ENCODE peak calls at places on chromosome 17, in seven cellular contexts. I is CD4-positive, CD25-positive, alpha-beta regulatory T cell; T is mammary epithelial cell; X is EL; V is SK-N-DZ; N is bronchial epithelial cell; L is type B pancreatic cell. O is an unnamed sample.

GRCh38 chr17:2083613-2084128 is 28.8 kb downstream of the HIC1 start:
- DNase-seq in I (no peak), T (no peak), X (no peak), V (no peak), N (no peak), L (no peak), O (no peak)

GRCh38 chr17:80826955-80827645 is 164.5 kb upstream of the CHMP6 start:
- DNase-seq in I (no peak), T (peak), X (peak), V (no peak), N (peak), L (no peak), O (peak)

GRCh38 chr17:43966276-43966675 is 12.5 kb upstream of the PYY start:
- DNase-seq in I (no peak), T (peak), X (peak), V (peak), N (peak), L (no peak), O (no peak)

GRCh38 chr17:4562000-4562969 is 1.9 kb upstream of the GGT6 start:
- DNase-seq in I (no peak), T (no peak), X (peak), V (no peak), N (no peak), L (no peak), O (no peak)

GRCh38 chr17:61407211-61407911 is 7.7 kb downstream of the TBX2 start:
- DNase-seq in I (no peak), T (no peak), X (no peak), V (peak), N (no peak), L (no peak), O (no peak)

GRCh38 chr17:29151567-29151966 is 28.6 kb downstream of the MYO18A start:
- DNase-seq in I (no peak), T (peak), X (peak), V (no peak), N (peak), L (no peak), O (no peak)

GRCh38 chr17:3935140-3935542 is 18.9 kb upstream of the P2RX1 start:
- DNase-seq in I (peak), T (peak), X (peak), V (peak), N (peak), L (no peak), O (peak)

GRCh38 chr17:81399481-81400153 is 4.4 kb downstream of the BAHCC1 start:
- DNase-seq in I (no peak), T (no peak), X (peak), V (no peak), N (no peak), L (no peak), O (no peak)

GRCh38 chr17:41825175-41825845 is 10.7 kb downstream of the NT5C3B start:
- DNase-seq in I (no peak), T (no peak), X (no peak), V (no peak), N (no peak), L (no peak), O (no peak)

GRCh38 chr17:83057793-83058477 is 21.5 kb upstream of the METRNL start:
- DNase-seq in I (no peak), T (no peak), X (no peak), V (no peak), N (no peak), L (peak), O (no peak)

GRCh38 chr17:32564325-32564724 is 77.5 kb downstream of the CDK5R1 start:
- DNase-seq in I (no peak), T (peak), X (no peak), V (no peak), N (peak), L (no peak), O (no peak)

GRCh38 chr17:17780941-17781590 is 55.7 kb downstream of the SREBF1 start:
- DNase-seq in I (no peak), T (no peak), X (peak), V (peak), N (peak), L (no peak), O (no peak)

GRCh38 chr17:438191-438590 is 85.6 kb upstream of the RPH3AL start:
- DNase-seq in I (no peak), T (no peak), X (no peak), V (no peak), N (no peak), L (no peak), O (no peak)

GRCh38 chr17:4673986-4674770 is 29.8 kb downstream of the PELP1 start:
- DNase-seq in I (no peak), T (no peak), X (no peak), V (no peak), N (no peak), L (no peak), O (no peak)

GRCh38 chr17:77404812-77405581 is 264.2 kb downstream of the SEC14L1 start:
- DNase-seq in I (peak), T (peak), X (peak), V (no peak), N (peak), L (no peak), O (no peak)

GRCh38 chr17:6303664-6304063 is 131.3 kb downstream of the AIPL1 start:
- DNase-seq in I (no peak), T (peak), X (peak), V (no peak), N (peak), L (no peak), O (no peak)

GRCh38 chr17:56085576-56086267 is 67.6 kb upstream of the ANKFN1 start:
- DNase-seq in I (no peak), T (no peak), X (no peak), V (no peak), N (no peak), L (no peak), O (no peak)